ENCODE peak calls at places on chromosome 17, in six cellular contexts. One of them, this sample, is unnamed.

GRCh38 chr17:7932483-7932891 is 481 bp downstream of the CNTROB start:
- DNase-seq in Panc1: no peak
- DNase-seq in A549: peak
- DNase-seq in GM23338: peak
- DNase-seq in adrenal gland: peak
- DNase-seq in body of pancreas: no peak
- DNase-seq in this sample: no peak

GRCh38 chr17:42676424-42677011 is at the start of gene PLEKHH3:
- DNase-seq in Panc1: no peak
- DNase-seq in A549: no peak
- DNase-seq in GM23338: peak
- DNase-seq in adrenal gland: no peak
- DNase-seq in body of pancreas: no peak
- DNase-seq in this sample: peak

GRCh38 chr17:68427575-68427974 is 29.7 kb downstream of the WIPI1 start:
- DNase-seq in Panc1: no peak
- DNase-seq in A549: no peak
- DNase-seq in GM23338: no peak
- DNase-seq in adrenal gland: no peak
- DNase-seq in body of pancreas: no peak
- DNase-seq in this sample: no peak

GRCh38 chr17:56203430-56203829 is 50.2 kb downstream of the ANKFN1 start:
- DNase-seq in Panc1: no peak
- DNase-seq in A549: peak
- DNase-seq in GM23338: no peak
- DNase-seq in adrenal gland: no peak
- DNase-seq in body of pancreas: no peak
- DNase-seq in this sample: no peak

GRCh38 chr17:17771498-17772201 is 65.1 kb downstream of the SREBF1 start:
- DNase-seq in Panc1: no peak
- DNase-seq in A549: no peak
- DNase-seq in GM23338: no peak
- DNase-seq in adrenal gland: no peak
- DNase-seq in body of pancreas: no peak
- DNase-seq in this sample: no peak

GRCh38 chr17:17785407-17785806 is 51.4 kb downstream of the SREBF1 start:
- DNase-seq in Panc1: no peak
- DNase-seq in A549: no peak
- DNase-seq in GM23338: no peak
- DNase-seq in adrenal gland: peak
- DNase-seq in body of pancreas: peak
- DNase-seq in this sample: no peak

GRCh38 chr17:18860161-18860972 is 2.4 kb downstream of the PRPSAP2 start:
- DNase-seq in Panc1: no peak
- DNase-seq in A549: no peak
- DNase-seq in GM23338: no peak
- DNase-seq in adrenal gland: no peak
- DNase-seq in body of pancreas: no peak
- DNase-seq in this sample: no peak

GRCh38 chr17:32878211-32878610 is 1.3 kb upstream of the MYO1D start:
- DNase-seq in Panc1: no peak
- DNase-seq in A549: no peak
- DNase-seq in GM23338: no peak
- DNase-seq in adrenal gland: peak
- DNase-seq in body of pancreas: peak
- DNase-seq in this sample: no peak

GRCh38 chr17:53707546-53707945 is 115.2 kb upstream of the KIF2B start:
- DNase-seq in Panc1: no peak
- DNase-seq in A549: no peak
- DNase-seq in GM23338: no peak
- DNase-seq in adrenal gland: no peak
- DNase-seq in body of pancreas: no peak
- DNase-seq in this sample: no peak

GRCh38 chr17:81666092-81666341 is 388 bp downstream of the OXLD1 start:
- DNase-seq in Panc1: no peak
- DNase-seq in A549: no peak
- DNase-seq in GM23338: peak
- DNase-seq in adrenal gland: no peak
- DNase-seq in body of pancreas: no peak
- DNase-seq in this sample: peak

GRCh38 chr17:31584436-31585279 is 193.2 kb downstream of the RAB11FIP4 start:
- DNase-seq in Panc1: no peak
- DNase-seq in A549: no peak
- DNase-seq in GM23338: no peak
- DNase-seq in adrenal gland: no peak
- DNase-seq in body of pancreas: no peak
- DNase-seq in this sample: no peak

GRCh38 chr17:28760987-28761562 is 17.3 kb downstream of the TRAF4 start:
- DNase-seq in Panc1: no peak
- DNase-seq in A549: no peak
- DNase-seq in GM23338: peak
- DNase-seq in adrenal gland: peak
- DNase-seq in body of pancreas: peak
- DNase-seq in this sample: peak

GRCh38 chr17:59790936-59791335 is 83.5 kb downstream of the VMP1 start:
- DNase-seq in Panc1: no peak
- DNase-seq in A549: no peak
- DNase-seq in GM23338: no peak
- DNase-seq in adrenal gland: no peak
- DNase-seq in body of pancreas: no peak
- DNase-seq in this sample: no peak

GRCh38 chr17:79104898-79105600 is 30.4 kb downstream of the ENGASE start:
- DNase-seq in Panc1: no peak
- DNase-seq in A549: no peak
- DNase-seq in GM23338: no peak
- DNase-seq in adrenal gland: no peak
- DNase-seq in body of pancreas: no peak
- DNase-seq in this sample: no peak

GRCh38 chr17:6365187-6365943 is 69.6 kb downstream of the AIPL1 start:
- DNase-seq in Panc1: peak
- DNase-seq in A549: peak
- DNase-seq in GM23338: no peak
- DNase-seq in adrenal gland: no peak
- DNase-seq in body of pancreas: no peak
- DNase-seq in this sample: no peak

GRCh38 chr17:37725601-37726146 is 19.2 kb downstream of the HNF1B start:
- DNase-seq in Panc1: no peak
- DNase-seq in A549: no peak
- DNase-seq in GM23338: no peak
- DNase-seq in adrenal gland: no peak
- DNase-seq in body of pancreas: peak
- DNase-seq in this sample: no peak

GRCh38 chr17:13365331-13365730 is 236.4 kb downstream of the HS3ST3A1 start:
- DNase-seq in Panc1: no peak
- DNase-seq in A549: no peak
- DNase-seq in GM23338: no peak
- DNase-seq in adrenal gland: no peak
- DNase-seq in body of pancreas: no peak
- DNase-seq in this sample: no peak

GRCh38 chr17:39171933-39172332 is 6.0 kb upstream of the ARL5C start:
- DNase-seq in Panc1: no peak
- DNase-seq in A549: no peak
- DNase-seq in GM23338: no peak
- DNase-seq in adrenal gland: no peak
- DNase-seq in body of pancreas: peak
- DNase-seq in this sample: no peak

GRCh38 chr17:66255112-66255511 is 25.9 kb upstream of the APOH start:
- DNase-seq in Panc1: no peak
- DNase-seq in A549: no peak
- DNase-seq in GM23338: peak
- DNase-seq in adrenal gland: peak
- DNase-seq in body of pancreas: peak
- DNase-seq in this sample: peak

GRCh38 chr17:40329981-40330794 is 21.2 kb downstream of the RARA start:
- DNase-seq in Panc1: no peak
- DNase-seq in A549: no peak
- DNase-seq in GM23338: no peak
- DNase-seq in adrenal gland: peak
- DNase-seq in body of pancreas: peak
- DNase-seq in this sample: no peak

DNA sequence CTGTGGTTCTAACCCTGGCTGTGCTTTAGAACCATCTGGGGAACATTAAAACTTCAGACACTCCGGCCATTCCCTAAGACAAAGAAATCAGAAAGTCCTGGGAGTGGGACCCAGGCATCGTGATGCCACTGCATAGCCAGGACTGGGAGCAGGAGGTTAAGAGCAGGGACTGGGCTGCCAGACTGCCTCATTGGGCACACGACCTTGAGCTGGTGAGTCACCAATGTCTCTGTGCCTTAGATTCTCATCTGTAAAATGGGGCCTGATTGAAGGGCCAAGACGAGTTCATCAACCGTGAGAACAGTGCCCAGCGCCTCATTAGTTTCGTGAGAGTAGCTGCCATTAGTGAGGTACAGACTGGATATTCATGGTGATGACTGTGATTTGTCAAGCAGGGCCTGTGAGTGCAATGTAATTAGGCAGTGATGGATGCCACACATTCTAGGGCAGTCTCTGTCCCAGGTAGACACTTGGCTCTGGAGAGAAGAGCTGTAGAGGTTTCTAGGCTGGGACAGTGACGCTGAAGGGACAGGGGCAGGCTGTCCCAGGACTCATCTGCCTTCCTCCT is 196.8 kb downstream of the NTN1 start:
- DNase-seq in Panc1: no peak
- DNase-seq in A549: no peak
- DNase-seq in GM23338: no peak
- DNase-seq in adrenal gland: no peak
- DNase-seq in body of pancreas: no peak
- DNase-seq in this sample: no peak
- TF ChIP-seq CTCF in Panc1: no peak
- TF ChIP-seq CTCF in A549: no peak
- TF ChIP-seq CTCF in GM23338: no peak
- TF ChIP-seq CTCF in adrenal gland: no peak
- TF ChIP-seq CTCF in body of pancreas: no peak
- TF ChIP-seq CTCF in this sample: no peak

GRCh38 chr17:77696720-77697460 is 261.6 kb upstream of the TNRC6C start:
- DNase-seq in Panc1: no peak
- DNase-seq in A549: no peak
- DNase-seq in GM23338: peak
- DNase-seq in adrenal gland: no peak
- DNase-seq in body of pancreas: no peak
- DNase-seq in this sample: no peak
- TF ChIP-seq CTCF in Panc1: no peak
- TF ChIP-seq CTCF in A549: no peak
- TF ChIP-seq CTCF in GM23338: no peak
- TF ChIP-seq CTCF in adrenal gland: no peak
- TF ChIP-seq CTCF in body of pancreas: no peak
- TF ChIP-seq CTCF in this sample: no peak

GRCh38 chr17:63774141-63774981 is at the start of gene DDX42:
- DNase-seq in Panc1: no peak
- DNase-seq in A549: peak
- DNase-seq in GM23338: peak
- DNase-seq in adrenal gland: peak
- DNase-seq in body of pancreas: peak
- DNase-seq in this sample: peak
- TF ChIP-seq CTCF in Panc1: no peak
- TF ChIP-seq CTCF in A549: no peak
- TF ChIP-seq CTCF in GM23338: peak
- TF ChIP-seq CTCF in adrenal gland: peak
- TF ChIP-seq CTCF in body of pancreas: peak
- TF ChIP-seq CTCF in this sample: no peak

GRCh38 chr17:50117202-50118040 is 12.5 kb downstream of the SAMD14 start:
- DNase-seq in Panc1: no peak
- DNase-seq in A549: peak
- DNase-seq in GM23338: peak
- DNase-seq in adrenal gland: peak
- DNase-seq in body of pancreas: peak
- DNase-seq in this sample: peak
- TF ChIP-seq CTCF in Panc1: no peak
- TF ChIP-seq CTCF in A549: peak
- TF ChIP-seq CTCF in GM23338: peak
- TF ChIP-seq CTCF in adrenal gland: peak
- TF ChIP-seq CTCF in body of pancreas: peak
- TF ChIP-seq CTCF in this sample: peak

GRCh38 chr17:76366247-76366646 is 12.5 kb upstream of the PRPSAP1 start:
- DNase-seq in Panc1: no peak
- DNase-seq in A549: no peak
- DNase-seq in GM23338: peak
- DNase-seq in adrenal gland: no peak
- DNase-seq in body of pancreas: no peak
- DNase-seq in this sample: no peak

GRCh38 chr17:76367647-76368046 is 13.9 kb upstream of the PRPSAP1 start:
- DNase-seq in Panc1: no peak
- DNase-seq in A549: no peak
- DNase-seq in GM23338: no peak
- DNase-seq in adrenal gland: no peak
- DNase-seq in body of pancreas: no peak
- DNase-seq in this sample: no peak

GRCh38 chr17:76368545-76368944 is 14.8 kb upstream of the PRPSAP1 start:
- DNase-seq in Panc1: no peak
- DNase-seq in A549: no peak
- DNase-seq in GM23338: peak
- DNase-seq in adrenal gland: no peak
- DNase-seq in body of pancreas: no peak
- DNase-seq in this sample: no peak

GRCh38 chr17:76363107-76363801 is 9.5 kb upstream of the PRPSAP1 start:
- DNase-seq in Panc1: no peak
- DNase-seq in A549: no peak
- DNase-seq in GM23338: no peak
- DNase-seq in adrenal gland: no peak
- DNase-seq in body of pancreas: no peak
- DNase-seq in this sample: no peak

DNA sequence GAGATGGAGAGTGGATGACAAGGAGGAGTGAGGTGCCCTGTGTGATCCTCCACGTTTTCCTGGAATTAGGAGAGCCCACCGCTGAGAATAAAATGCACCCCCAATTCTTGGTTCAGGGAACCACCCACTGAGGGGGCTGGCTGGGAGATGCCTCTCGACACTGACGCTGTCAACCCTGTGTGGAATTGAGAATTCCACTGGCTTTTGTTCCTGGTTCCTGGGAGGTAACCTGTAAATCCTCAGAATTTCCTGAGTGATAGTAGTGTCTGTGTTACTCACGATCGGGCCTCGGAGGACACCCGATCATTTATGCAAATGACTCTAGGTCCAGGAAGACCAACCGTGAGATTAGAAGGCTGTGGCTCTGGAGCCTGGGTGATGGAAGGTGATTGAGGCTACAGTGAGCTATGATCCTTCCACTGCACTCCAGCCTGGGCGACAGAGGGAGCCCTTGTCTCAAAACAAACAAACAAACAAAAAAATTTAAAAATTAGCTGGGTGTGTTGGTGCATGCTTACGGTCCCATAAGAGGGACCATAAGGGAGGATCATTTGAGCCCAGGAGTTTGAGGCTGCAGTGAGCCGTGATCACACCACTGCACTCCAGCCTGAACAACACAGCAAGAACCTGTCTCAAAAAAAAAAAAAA is 11.7 kb upstream of the PRPSAP1 start:
- DNase-seq in Panc1: no peak
- DNase-seq in A549: no peak
- DNase-seq in GM23338: peak
- DNase-seq in adrenal gland: no peak
- DNase-seq in body of pancreas: no peak
- DNase-seq in this sample: no peak
- TF ChIP-seq CTCF in Panc1: peak
- TF ChIP-seq CTCF in A549: peak
- TF ChIP-seq CTCF in GM23338: peak
- TF ChIP-seq CTCF in adrenal gland: peak
- TF ChIP-seq CTCF in body of pancreas: no peak
- TF ChIP-seq CTCF in this sample: no peak

This sample was measured in endothelial cell.